ENCODE peak calls at places on chromosomes 16 and 17, in five cellular contexts. Q, X, R, J and E are unnamed samples.

GRCh38 chr17:58265902-58266875 is 14.5 kb downstream of the MPO start:
- DNase-seq in J (peak), Q (no peak), X (no peak), R (no peak), E (no peak)

GRCh38 chr17:48391460-48391859 is 38.6 kb downstream of the SKAP1 start:
- DNase-seq in X (no peak), R (no peak), Q (no peak), J (no peak), E (no peak)

GRCh38 chr16:81212830-81213465 is 25.5 kb upstream of the BCO1 start:
- DNase-seq in R (no peak), Q (no peak), X (no peak), J (no peak), E (no peak)

GRCh38 chr17:48546924-48547838 is 2.3 kb upstream of the HOXB2 start:
- DNase-seq in X (peak), J (no peak), R (no peak), Q (peak), E (no peak)

GRCh38 chr17:45319239-45319703 is 2.5 kb upstream of the MAP3K14 start:
- DNase-seq in R (no peak), X (peak), J (no peak), Q (no peak), E (no peak)

GRCh38 chr17:12256380-12256995 is 235.8 kb downstream of the MAP2K4 start:
- DNase-seq in Q (peak), J (no peak), R (no peak), X (peak), E (peak)

GRCh38 chr17:22507823-22508222 is 815.5 kb downstream of the KCNJ18 start:
- DNase-seq in X (no peak), R (no peak), Q (no peak), J (no peak), E (no peak)

GRCh38 chr17:61072648-61073047 is 327.0 kb upstream of the TBX2 start:
- DNase-seq in X (peak), R (no peak), J (no peak), Q (no peak), E (no peak)

GRCh38 chr16:47136101-47136820 is 7.5 kb downstream of the NETO2 start:
- DNase-seq in Q (peak), R (no peak), J (no peak), X (peak), E (no peak)

GRCh38 chr16:66199189-66199588 is 167.3 kb upstream of the CDH5 start:
- DNase-seq in Q (no peak), J (no peak), X (no peak), R (no peak), E (no peak)

GRCh38 chr17:51398647-51399046 is 138.3 kb downstream of the UTP18 start:
- DNase-seq in J (no peak), R (no peak), X (no peak), Q (no peak), E (no peak)

GRCh38 chr17:60164697-60165096 is 14.9 kb downstream of the CA4 start:
- DNase-seq in Q (no peak), R (no peak), J (no peak), X (no peak), E (no peak)

GRCh38 chr16:61681673-61682072 is 354.6 kb downstream of the CDH8 start:
- DNase-seq in R (no peak), Q (no peak), J (no peak), X (no peak), E (no peak)

GRCh38 chr17:9179602-9180001 is 158.3 kb downstream of the NTN1 start:
- DNase-seq in J (no peak), R (no peak), X (no peak), Q (no peak), E (no peak)

GRCh38 chr16:66746682-66747081 is 4.7 kb downstream of the DYNC1LI2 start:
- DNase-seq in Q (no peak), R (no peak), X (peak), J (peak), E (no peak)

GRCh38 chr17:57085448-57086068 is 512 bp downstream of the AKAP1 start:
- DNase-seq in R (peak), J (peak), X (peak), Q (peak), E (peak)

GRCh38 chr17:5011928-5012327 is 14.2 kb downstream of the KIF1C start:
- DNase-seq in Q (peak), R (no peak), X (peak), J (no peak), E (no peak)

GRCh38 chr16:59259964-59260348 is 525.8 kb upstream of the GOT2 start:
- DNase-seq in R (no peak), X (peak), Q (no peak), J (no peak), E (no peak)

GRCh38 chr17:60134396-60135159 is 15.2 kb upstream of the CA4 start:
- DNase-seq in J (no peak), R (no peak), X (peak), Q (peak), E (peak)

GRCh38 chr17:77696151-77696719 is 262.3 kb upstream of the TNRC6C start:
- DNase-seq in Q (no peak), R (no peak), J (no peak), X (no peak), E (no peak)

GRCh38 chr16:67100569-67101300 is 9.0 kb upstream of the PHAF1 start:
- DNase-seq in Q (peak), J (no peak), R (no peak), X (peak), E (no peak)

GRCh38 chr16:55369151-55369550 is 45.1 kb downstream of the IRX6 start:
- DNase-seq in R (no peak), Q (no peak), J (no peak), X (no peak), E (no peak)

GRCh38 chr16:78742501-78743283 is 643.2 kb downstream of the WWOX start:
- DNase-seq in X (peak), Q (no peak), J (no peak), R (peak), E (peak)

DNA sequence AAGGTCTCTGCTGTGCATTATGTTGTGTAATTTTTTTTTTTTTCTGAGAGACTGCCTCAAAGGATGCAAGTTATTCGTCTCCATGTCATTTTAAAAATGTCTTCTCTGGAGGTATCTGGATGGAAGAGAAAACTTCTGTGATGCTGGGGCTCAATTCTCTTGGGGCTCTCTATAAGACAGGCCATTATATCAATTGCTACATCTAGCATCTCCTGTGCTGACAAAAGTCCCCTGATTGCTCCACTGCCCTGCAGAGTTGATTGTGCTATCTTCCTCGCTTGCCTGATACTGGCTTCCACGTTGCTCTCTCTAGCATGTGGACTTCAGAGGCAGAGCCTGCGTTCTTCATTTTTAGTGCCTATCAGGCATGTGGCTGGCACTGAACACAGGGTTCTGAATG is 1035.4 kb upstream of the EEF2KMT start:
- DNase-seq in J (no peak), Q (no peak), R (no peak), X (no peak), E (no peak)
- H3K27ac ChIP-seq in J (no peak), Q (no peak), R (no peak), X (no peak), E (no peak)

GRCh38 chr16:1771864-1772361 is 570 bp upstream of the NME3 start:
- DNase-seq in J (no peak), R (no peak), Q (peak), X (no peak), E (no peak)
- H3K27ac ChIP-seq in J (peak), R (peak), Q (no peak), X (peak), E (peak)

GRCh38 chr16:75401697-75402096 is 31.6 kb downstream of the CFDP1 start:
- DNase-seq in Q (no peak), X (no peak), R (no peak), J (no peak), E (no peak)
- H3K27ac ChIP-seq in Q (peak), X (no peak), R (no peak), J (no peak), E (peak)

GRCh38 chr17:1746975-1747543 is 4.4 kb downstream of the SERPINF2 start:
- DNase-seq in J (no peak), X (no peak), Q (peak), R (no peak), E (no peak)
- H3K27ac ChIP-seq in J (no peak), X (no peak), Q (no peak), R (no peak), E (peak)

DNA sequence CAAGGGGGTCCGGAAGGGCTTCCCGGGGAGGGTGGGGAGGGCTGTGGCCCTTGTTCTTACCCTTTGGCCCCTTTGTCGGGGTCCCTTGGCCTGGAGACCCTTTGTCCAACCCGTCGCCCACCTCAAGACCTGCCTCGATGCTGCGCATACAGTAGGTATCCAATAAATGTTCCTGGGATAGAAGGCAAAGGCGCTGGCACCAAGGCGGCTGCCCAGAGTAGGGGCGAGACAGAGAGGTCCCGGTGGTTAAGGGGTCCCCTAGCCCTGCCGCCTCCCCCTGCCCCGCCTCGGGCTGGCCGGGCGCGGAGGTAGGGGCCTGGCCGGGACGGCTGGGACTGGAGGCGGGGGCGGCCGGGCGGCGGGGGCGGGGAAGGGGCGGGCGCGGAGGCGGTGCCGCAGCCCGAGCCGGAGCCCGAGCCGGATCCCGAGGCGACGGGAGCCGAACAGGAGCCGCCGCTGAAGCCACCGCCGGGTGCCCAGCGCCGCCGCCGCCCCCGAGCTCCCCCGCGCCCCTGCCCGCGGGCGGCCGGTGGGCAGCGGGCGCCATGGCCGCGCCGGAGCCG is at the start of gene NHERF2:
- DNase-seq in R (peak), Q (no peak), J (no peak), X (no peak), E (no peak)
- H3K27ac ChIP-seq in R (peak), Q (no peak), J (no peak), X (no peak), E (peak)

GRCh38 chr16:445566-445965 is 20.1 kb downstream of the RAB11FIP3 start:
- DNase-seq in J (no peak), X (no peak), Q (no peak), R (no peak), E (peak)

GRCh38 chr16:454397-454940 is 29.0 kb downstream of the RAB11FIP3 start:
- DNase-seq in Q (no peak), X (no peak), J (no peak), R (no peak), E (no peak)

GRCh38 chr16:450800-451512 is 25.5 kb downstream of the RAB11FIP3 start:
- DNase-seq in X (no peak), R (no peak), J (no peak), Q (no peak), E (no peak)

GRCh38 chr16:455453-455852 is 30.0 kb downstream of the RAB11FIP3 start:
- DNase-seq in R (no peak), Q (no peak), J (no peak), X (no peak), E (no peak)

GRCh38 chr16:450385-450784 is 24.9 kb downstream of the RAB11FIP3 start:
- DNase-seq in R (no peak), X (no peak), J (no peak), Q (no peak), E (no peak)
- H3K27ac ChIP-seq in R (no peak), X (no peak), J (no peak), Q (no peak), E (no peak)

GRCh38 chr17:41133880-41134735 is 6.2 kb downstream of the KRTAP4-6 start:
- DNase-seq in Q (no peak), X (peak), J (no peak), R (no peak), E (no peak)

GRCh38 chr17:41126412-41126811 is 2.4 kb upstream of the KRTAP4-12 start:
- DNase-seq in J (no peak), R (no peak), Q (no peak), X (no peak), E (no peak)

GRCh38 chr17:41127371-41127770 is 3.4 kb upstream of the KRTAP4-12 start:
- DNase-seq in J (no peak), R (no peak), Q (no peak), X (no peak), E (no peak)

GRCh38 chr17:41131979-41132378 is 8.0 kb upstream of the KRTAP4-12 start:
- DNase-seq in R (no peak), Q (no peak), J (no peak), X (peak), E (no peak)
- H3K27ac ChIP-seq in R (no peak), Q (no peak), J (no peak), X (no peak), E (no peak)

GRCh38 chr16:48965391-48965790 is 316.2 kb downstream of the CBLN1 start:
- DNase-seq in X (peak), J (no peak), Q (no peak), R (no peak), E (no peak)
- H3K27ac ChIP-seq in X (no peak), J (no peak), Q (no peak), R (no peak), E (no peak)

DNA sequence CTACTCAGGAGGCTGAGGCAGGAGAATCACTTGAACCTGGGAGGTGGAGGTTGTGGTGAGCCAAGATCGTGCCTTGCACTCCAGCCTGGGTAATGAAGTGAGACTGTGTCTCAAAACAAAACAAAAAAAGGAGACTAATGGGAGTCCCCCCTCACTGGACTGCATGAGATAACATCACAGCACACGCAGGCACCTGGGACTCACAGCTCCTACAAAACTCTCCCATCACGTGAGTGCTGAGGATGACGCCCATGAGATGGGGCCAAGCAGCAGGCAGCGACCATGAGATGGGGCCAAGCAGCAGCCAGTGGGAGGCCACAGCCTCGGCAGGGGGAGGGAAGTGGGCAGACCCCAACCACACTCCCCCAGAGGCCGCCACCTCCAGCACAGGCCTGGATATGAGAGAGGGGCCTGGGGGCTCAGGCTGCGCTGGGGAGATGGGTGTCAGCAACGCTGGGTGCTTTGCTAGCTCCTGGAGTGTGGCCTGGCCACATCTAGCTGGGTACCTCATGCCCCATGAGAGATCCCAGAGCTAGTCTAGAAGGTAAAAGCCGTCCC is 15.4 kb downstream of the DNAAF8 start:
- DNase-seq in J (no peak), Q (no peak), R (no peak), X (no peak), E (no peak)
- H3K27ac ChIP-seq in J (no peak), Q (no peak), R (no peak), X (no peak), E (no peak)

GRCh38 chr17:39696731-39697130 is 3.1 kb upstream of the ERBB2 start:
- DNase-seq in J (no peak), R (no peak), X (no peak), Q (no peak), E (no peak)

GRCh38 chr17:39699818-39700147 is at the start of gene ERBB2:
- DNase-seq in X (peak), Q (peak), J (no peak), R (no peak), E (peak)

GRCh38 chr17:39695089-39695474 is 4.8 kb upstream of the ERBB2 start:
- DNase-seq in R (no peak), Q (no peak), J (no peak), X (no peak), E (no peak)

GRCh38 chr17:39697961-39698360 is 1.9 kb upstream of the ERBB2 start:
- DNase-seq in Q (no peak), X (no peak), R (no peak), J (no peak), E (no peak)

DNA sequence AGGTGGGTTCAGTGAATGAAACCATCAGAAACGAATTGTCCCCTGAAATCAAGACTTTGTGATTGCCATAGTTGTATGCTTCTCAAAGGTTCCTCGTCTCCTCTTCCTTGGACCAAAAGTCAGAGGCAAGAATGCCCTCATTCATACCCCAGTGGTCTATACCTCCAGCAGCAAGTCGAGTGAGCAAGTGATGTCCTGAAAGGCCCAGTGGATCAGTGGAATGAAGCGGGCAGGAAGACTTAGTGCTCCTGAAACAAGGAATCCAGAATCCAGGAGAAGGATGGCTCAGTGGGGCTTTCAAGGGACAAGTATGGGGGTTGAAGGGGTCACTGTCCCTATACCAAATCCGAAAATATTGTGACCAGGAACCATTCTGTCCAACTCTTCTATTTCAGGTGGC is 5.3 kb upstream of the ERBB2 start:
- DNase-seq in Q (no peak), R (no peak), X (no peak), J (no peak), E (no peak)
- H3K27ac ChIP-seq in Q (no peak), R (no peak), X (no peak), J (no peak), E (no peak)